ENCODE peak calls at places on chromosomes 13 and 19, in five cellular contexts. L is tibial nerve, G is GM23248, N is astrocyte, Z is BJ. E is an unnamed sample.

GRCh38 chr19:57903298-57904174 is 12.9 kb downstream of the ZNF417 start:
- DNase-seq in L (no peak), G (peak), N (peak), Z (no peak), E (peak)

GRCh38 chr19:42096255-42096837 is 20.4 kb downstream of the ZNF574 start:
- DNase-seq in L (no peak), G (no peak), N (no peak), Z (no peak), E (no peak)

GRCh38 chr19:16248380-16249023 is 50.8 kb downstream of the AP1M1 start:
- DNase-seq in L (no peak), G (no peak), N (no peak), Z (no peak), E (no peak)

GRCh38 chr19:19594371-19594770 is 24.1 kb downstream of the PBX4 start:
- DNase-seq in L (no peak), G (no peak), N (no peak), Z (no peak), E (no peak)

GRCh38 chr13:63206431-63206830 is 1790.8 kb upstream of the PCDH20 start:
- DNase-seq in L (no peak), G (no peak), N (peak), Z (peak), E (no peak)

GRCh38 chr19:29663861-29664752 is 1.2 kb upstream of the PLEKHF1 start:
- DNase-seq in L (no peak), G (peak), N (peak), Z (no peak), E (no peak)

GRCh38 chr13:30355405-30355741 is 48.0 kb upstream of the KATNAL1 start:
- DNase-seq in L (no peak), G (no peak), N (no peak), Z (no peak), E (no peak)

GRCh38 chr13:52994051-52994450 is 34.6 kb upstream of the OLFM4 start:
- DNase-seq in L (no peak), G (no peak), N (no peak), Z (no peak), E (no peak)

GRCh38 chr13:75231235-75231634 is 250.7 kb downstream of the TBC1D4 start:
- DNase-seq in L (no peak), G (no peak), N (no peak), Z (no peak), E (no peak)

GRCh38 chr19:45492627-45493470 is 4.0 kb downstream of the RTN2 start:
- DNase-seq in L (no peak), G (peak), N (peak), Z (peak), E (no peak)

GRCh38 chr19:8397746-8398721 is 7.9 kb downstream of the RAB11B start:
- DNase-seq in L (no peak), G (no peak), N (no peak), Z (no peak), E (no peak)

GRCh38 chr19:4504297-4504701 is 14.0 kb downstream of the PLIN4 start:
- DNase-seq in L (no peak), G (no peak), N (no peak), Z (no peak), E (no peak)

GRCh38 chr13:43472980-43473379 is 313.8 kb downstream of the ENOX1 start:
- DNase-seq in L (no peak), G (peak), N (no peak), Z (no peak), E (no peak)

GRCh38 chr13:31965361-31966066 is 66.1 kb upstream of the FRY start:
- DNase-seq in L (no peak), G (peak), N (peak), Z (no peak), E (no peak)

GRCh38 chr13:85497652-85498051 is 301.6 kb downstream of the SLITRK6 start:
- DNase-seq in L (no peak), G (peak), N (peak), Z (peak), E (peak)

GRCh38 chr13:26965976-26966375 is 205.4 kb upstream of the GPR12 start:
- DNase-seq in L (no peak), G (peak), N (peak), Z (no peak), E (no peak)

GRCh38 chr19:41297628-41298326 is 12.2 kb upstream of the CCDC97 start:
- DNase-seq in L (no peak), G (peak), N (no peak), Z (no peak), E (no peak)

GRCh38 chr19:35125270-35125717 is 9.6 kb downstream of the LGI4 start:
- DNase-seq in L (no peak), G (no peak), N (no peak), Z (no peak), E (no peak)

GRCh38 chr19:35122687-35123551 is 7.3 kb downstream of the FXYD3 start:
- DNase-seq in L (no peak), G (no peak), N (no peak), Z (no peak), E (no peak)

GRCh38 chr19:35124098-35125060 is 8.8 kb downstream of the FXYD3 start:
- DNase-seq in L (peak), G (peak), N (peak), Z (peak), E (peak)

GRCh38 chr19:35125746-35126623 is 8.9 kb downstream of the LGI4 start:
- DNase-seq in L (no peak), G (no peak), N (no peak), Z (no peak), E (no peak)

DNA sequence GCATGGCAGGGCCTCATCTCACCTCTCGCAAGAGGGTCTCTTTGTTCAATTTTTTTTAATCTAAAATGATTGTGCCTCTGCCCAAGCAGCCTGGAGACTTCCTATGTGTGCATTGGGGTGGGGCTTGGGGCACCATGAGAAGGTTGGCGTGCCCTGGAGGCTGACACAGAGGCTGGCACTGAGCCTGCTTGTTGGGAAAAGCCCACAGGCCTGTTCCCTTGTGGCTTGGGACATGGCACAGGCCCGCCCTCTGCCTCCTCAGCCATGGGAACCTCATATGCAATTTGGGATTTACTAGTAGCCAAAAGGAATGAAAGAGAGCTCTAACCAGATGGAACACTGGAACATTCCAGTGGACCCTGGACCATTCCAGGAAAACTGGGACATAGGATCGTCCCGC is 8.0 kb downstream of the FXYD3 start:
- DNase-seq in L (peak), G (peak), N (no peak), Z (no peak), E (no peak)
- H3K4me3 ChIP-seq in L (peak), G (peak), N (peak), Z (no peak), E (peak)

GRCh38 chr13:50412046-50412617 is 396.9 kb downstream of the KCNRG start:
- DNase-seq in L (no peak), G (no peak), N (peak), Z (no peak), E (no peak)
- H3K4me3 ChIP-seq in L (no peak), G (no peak), N (no peak), Z (no peak), E (no peak)

GRCh38 chr13:109733550-109733949 is 52.8 kb downstream of the IRS2 start:
- DNase-seq in L (no peak), G (no peak), N (no peak), Z (no peak), E (no peak)
- H3K4me3 ChIP-seq in L (no peak), G (no peak), N (no peak), Z (no peak), E (no peak)

DNA sequence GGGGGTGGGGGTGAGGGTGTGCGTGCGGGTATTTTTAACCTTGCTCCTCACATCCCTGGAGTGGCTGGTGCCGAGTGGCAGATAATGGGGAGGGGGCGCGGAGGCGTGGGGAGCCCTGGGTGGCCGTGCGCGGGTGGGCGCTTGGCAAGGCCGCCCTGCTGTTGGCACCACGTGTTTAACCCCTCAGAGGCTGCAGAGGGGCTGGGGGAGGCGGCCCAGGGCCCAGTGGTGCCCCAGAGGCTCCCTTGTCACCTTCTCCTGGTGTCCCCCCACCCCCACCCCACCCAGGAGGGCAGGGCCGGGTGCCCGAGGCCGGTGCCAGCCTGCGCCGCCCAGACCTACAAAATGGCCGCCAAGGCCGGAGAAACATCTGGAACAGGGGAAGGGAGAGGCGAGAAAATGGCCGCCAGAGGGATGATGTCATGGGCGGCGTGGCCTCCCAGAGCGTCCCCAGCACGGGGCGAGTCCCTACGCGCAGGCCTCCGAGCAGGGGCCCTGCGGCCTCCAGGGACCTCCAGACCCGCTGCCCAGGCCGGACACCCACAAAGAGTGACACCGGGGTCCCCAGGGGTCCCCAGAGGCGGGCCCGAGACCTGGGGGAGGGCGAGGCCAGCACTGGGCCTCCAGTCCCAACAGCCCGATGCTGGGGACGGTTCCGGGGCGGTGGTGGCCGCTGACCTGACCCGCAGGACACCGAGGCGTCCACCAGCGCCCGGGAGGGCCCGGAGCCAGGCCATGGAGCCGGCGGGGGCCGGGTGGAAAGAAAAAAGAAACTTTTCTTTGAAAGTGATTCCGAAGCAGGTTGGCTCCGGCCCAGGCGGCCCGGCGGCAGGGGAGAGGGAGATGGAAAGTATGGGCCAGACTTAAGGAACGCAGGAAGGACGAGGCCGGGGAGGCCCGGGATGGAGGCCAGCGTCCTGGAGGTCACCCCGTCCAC is 38.2 kb downstream of the NFIC start:
- DNase-seq in L (peak), G (peak), N (peak), Z (peak), E (no peak)
- H3K4me3 ChIP-seq in L (peak), G (peak), N (peak), Z (peak), E (peak)

GRCh38 chr19:13827656-13828055 is 32.4 kb downstream of the ZSWIM4 start:
- DNase-seq in L (no peak), G (peak), N (no peak), Z (no peak), E (no peak)

GRCh38 chr19:13823901-13824300 is 28.7 kb downstream of the ZSWIM4 start:
- DNase-seq in L (no peak), G (no peak), N (no peak), Z (no peak), E (no peak)

GRCh38 chr19:13826652-13827235 is 31.5 kb downstream of the ZSWIM4 start:
- DNase-seq in L (no peak), G (no peak), N (no peak), Z (no peak), E (no peak)

GRCh38 chr19:13824703-13825102 is 29.5 kb downstream of the ZSWIM4 start:
- DNase-seq in L (no peak), G (no peak), N (no peak), Z (no peak), E (no peak)

GRCh38 chr19:13825489-13826475 is 30.5 kb downstream of the ZSWIM4 start:
- DNase-seq in L (no peak), G (peak), N (no peak), Z (no peak), E (no peak)
- H3K4me3 ChIP-seq in L (no peak), G (no peak), N (no peak), Z (no peak), E (no peak)

DNA sequence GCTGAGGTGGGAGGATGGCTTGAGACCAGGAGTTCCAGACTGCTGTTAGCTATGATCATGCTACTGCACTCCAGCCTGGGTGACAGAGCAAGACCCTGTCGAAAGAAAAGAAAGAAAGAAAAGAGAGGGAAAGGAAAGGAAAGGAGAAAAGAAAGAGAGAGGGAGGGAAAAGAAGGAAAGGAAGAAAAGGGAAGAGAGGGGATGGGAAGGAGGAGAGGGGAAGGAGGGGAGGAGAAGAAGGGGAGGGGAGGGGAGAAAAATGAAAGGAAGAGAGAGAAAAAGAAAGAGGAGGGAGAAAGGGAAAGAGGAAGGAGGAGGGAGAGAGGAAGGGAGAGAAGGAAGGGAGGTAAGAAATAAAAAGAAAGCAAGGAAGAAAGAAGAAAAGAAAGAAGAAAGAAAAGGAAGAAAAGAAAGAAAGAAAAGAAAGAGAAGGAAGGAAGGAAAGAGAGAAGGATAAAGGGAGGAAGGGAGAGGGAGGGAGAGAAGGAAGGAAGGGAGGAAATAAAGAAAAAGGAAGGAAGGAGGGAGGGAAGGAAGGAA is 44.1 kb downstream of the INSR start:
- DNase-seq in L (no peak), G (no peak), N (no peak), Z (no peak), E (no peak)
- H3K4me3 ChIP-seq in L (no peak), G (no peak), N (no peak), Z (no peak), E (no peak)

GRCh38 chr19:38658462-38659306 is 11.2 kb downstream of the ACTN4 start:
- DNase-seq in L (no peak), G (peak), N (peak), Z (peak), E (peak)

GRCh38 chr19:38655148-38655824 is 7.8 kb downstream of the ACTN4 start:
- DNase-seq in L (no peak), G (peak), N (peak), Z (no peak), E (no peak)

GRCh38 chr19:38654478-38655079 is 7.1 kb downstream of the ACTN4 start:
- DNase-seq in L (no peak), G (no peak), N (peak), Z (no peak), E (no peak)

GRCh38 chr19:38657633-38658222 is 10.3 kb downstream of the ACTN4 start:
- DNase-seq in L (no peak), G (peak), N (peak), Z (peak), E (peak)

DNA sequence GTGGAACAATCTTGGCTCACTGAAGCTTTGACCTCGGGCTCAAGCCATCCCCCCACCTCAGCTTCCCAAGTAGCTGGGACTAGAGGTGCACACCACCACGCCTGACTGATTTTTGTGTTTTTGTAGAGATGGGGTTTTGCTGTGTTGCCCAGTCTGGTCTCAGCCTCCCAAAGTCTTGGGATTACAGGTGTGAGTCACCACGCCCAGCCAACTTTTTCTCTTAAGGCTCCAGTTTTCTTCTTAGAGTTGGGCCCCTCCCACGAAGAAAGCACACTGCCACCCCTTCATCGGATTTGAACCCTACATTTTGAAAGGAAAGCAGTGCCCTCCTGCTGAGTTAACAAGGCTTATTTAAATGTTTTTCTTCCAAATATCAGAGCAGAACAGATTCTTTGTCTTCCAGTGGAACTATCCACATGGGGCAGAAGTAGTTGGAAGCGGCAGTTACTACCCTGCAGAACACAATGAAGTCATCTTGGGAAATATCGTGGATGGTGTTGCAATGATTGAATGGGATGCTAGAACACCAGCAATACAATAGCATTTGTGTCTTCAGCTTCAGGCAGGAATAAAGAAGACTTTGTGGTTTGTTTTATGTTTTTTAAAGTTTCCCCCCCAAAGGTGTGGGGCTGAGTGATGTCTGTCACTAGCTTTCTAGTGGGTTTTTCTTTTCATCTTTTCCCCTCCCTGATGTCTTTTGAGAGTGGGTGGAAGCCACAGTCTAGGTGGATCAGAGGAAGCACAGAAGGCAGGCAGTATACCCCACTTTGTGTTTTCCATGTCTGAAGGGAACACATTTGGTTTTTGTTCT is 8.9 kb downstream of the ACTN4 start:
- DNase-seq in L (peak), G (peak), N (peak), Z (no peak), E (no peak)
- H3K4me3 ChIP-seq in L (no peak), G (peak), N (no peak), Z (no peak), E (no peak)

DNA sequence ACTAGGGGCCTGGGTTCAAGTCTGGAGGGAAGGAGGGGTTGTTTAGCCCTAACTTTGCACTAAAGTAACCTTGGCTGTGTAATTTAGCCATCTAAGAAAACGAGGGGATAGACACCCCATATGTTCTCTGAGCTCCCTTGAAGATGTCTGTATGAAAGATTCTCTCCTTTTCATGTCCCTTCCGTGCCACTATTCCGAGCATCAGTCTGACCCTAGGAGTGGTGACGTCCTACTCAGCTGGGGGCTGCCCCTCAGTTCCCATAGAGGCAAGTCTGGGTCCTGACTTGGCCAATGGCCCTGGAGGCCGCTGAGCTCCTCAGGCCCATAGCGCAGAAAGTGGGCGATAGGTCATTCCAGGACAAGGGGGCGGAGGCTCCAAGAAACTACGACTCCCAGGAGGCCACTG is 790 bp upstream of the WDFY2 start:
- DNase-seq in L (peak), G (no peak), N (no peak), Z (no peak), E (no peak)
- H3K4me3 ChIP-seq in L (peak), G (peak), N (peak), Z (peak), E (peak)

GRCh38 chr19:33373701-33374405 is at the start of gene CEBPG:
- DNase-seq in L (no peak), G (peak), N (peak), Z (no peak), E (no peak)
- H3K4me3 ChIP-seq in L (peak), G (peak), N (peak), Z (peak), E (peak)

E was measured in AG04449.